ENCODE peak calls at places on chromosomes 12 and 14, in five cellular contexts. L is uterus, E is tibial nerve, I is trophoblast cell, N is thyroid gland. R is an unnamed sample.

GRCh38 chr12:93526786-93527428 is 45.6 kb upstream of the SOCS2 start:
- DNase-seq in L (no peak), E (no peak), I (peak; percentile 52), N (peak; percentile 71), R (no peak)

GRCh38 chr14:85316701-85317100 is 213.2 kb upstream of the FLRT2 start:
- DNase-seq in L (no peak), E (no peak), I (no peak), N (no peak), R (no peak)

GRCh38 chr12:50518129-50518528 is 13.3 kb downstream of the DIP2B start:
- DNase-seq in L (no peak), E (no peak), I (no peak), N (no peak), R (no peak)

GRCh38 chr14:32329146-32329545 is at the start of gene AKAP6:
- DNase-seq in L (no peak), E (no peak), I (no peak), N (no peak), R (no peak)

GRCh38 chr14:95645016-95645996 is 40.9 kb upstream of the TCL1B start:
- DNase-seq in L (no peak), E (no peak), I (no peak), N (no peak), R (no peak)

GRCh38 chr12:88723219-88723618 is 142.9 kb upstream of the KITLG start:
- DNase-seq in L (no peak), E (no peak), I (no peak), N (no peak), R (no peak)

GRCh38 chr12:79873223-79873622 is 61.7 kb downstream of the PPP1R12A start:
- DNase-seq in L (no peak), E (no peak), I (no peak), N (no peak), R (no peak)

GRCh38 chr14:73743431-73743931 is 29.3 kb upstream of the PNMA1 start:
- DNase-seq in L (no peak), E (no peak), I (no peak), N (peak; percentile 46), R (peak; percentile 60)

GRCh38 chr12:25189656-25190055 is 5.3 kb downstream of the DNAI7 start:
- DNase-seq in L (no peak), E (no peak), I (no peak), N (no peak), R (no peak)

GRCh38 chr12:2509137-2509536 is 285.6 kb upstream of the FKBP4 start:
- DNase-seq in L (no peak), E (no peak), I (peak; percentile 5), N (no peak), R (no peak)

GRCh38 chr14:34628681-34629135 is 1.2 kb downstream of the SNX6 start:
- DNase-seq in L (no peak), E (no peak), I (no peak), N (no peak), R (no peak)

GRCh38 chr12:32507559-32508276 is 108.4 kb downstream of the FGD4 start:
- DNase-seq in L (no peak), E (no peak), I (no peak), N (no peak), R (no peak)

GRCh38 chr12:75479963-75480461 is 543 bp upstream of the GLIPR1 start:
- DNase-seq in L (no peak), E (no peak), I (no peak), N (no peak), R (no peak)

GRCh38 chr12:2841056-2841455 is 6.2 kb upstream of the NRIP2 start:
- DNase-seq in L (no peak), E (no peak), I (no peak), N (peak; percentile 69), R (no peak)

GRCh38 chr12:75834591-75834990 is 197.0 kb downstream of the PHLDA1 start:
- DNase-seq in L (no peak), E (no peak), I (no peak), N (no peak), R (no peak)

GRCh38 chr14:74238974-74239847 is at the start of gene VSX2:
- DNase-seq in L (no peak), E (no peak), I (no peak), N (no peak), R (no peak)

GRCh38 chr12:67747869-67748760 is 99.6 kb downstream of the DYRK2 start:
- DNase-seq in L (no peak), E (no peak), I (no peak), N (peak; percentile 3), R (no peak)

GRCh38 chr14:77088219-77088618 is 9.8 kb upstream of the CIPC start:
- DNase-seq in L (no peak), E (no peak), I (peak; percentile 99), N (peak; percentile 74), R (no peak)

GRCh38 chr14:103624860-103625259 is 4.2 kb upstream of the KLC1 start:
- DNase-seq in L (peak; percentile 71), E (peak; percentile 51), I (peak; percentile 95), N (peak; percentile 78), R (no peak)

GRCh38 chr12:24534632-24535031 is 414.3 kb downstream of the BCAT1 start:
- DNase-seq in L (no peak), E (no peak), I (no peak), N (no peak), R (no peak)

GRCh38 chr14:64209428-64210165 is 84.6 kb downstream of the ESR2 start:
- DNase-seq in L (no peak), E (no peak), I (no peak), N (no peak), R (no peak)

GRCh38 chr14:60647081-60647836 is 2.0 kb downstream of the SIX1 start:
- DNase-seq in L (no peak), E (no peak), I (no peak), N (peak; percentile 41), R (no peak)
- H3K9me3 ChIP-seq in L (no peaks in the 10 kb centered on the region), E (no peaks in the 10 kb centered on the region), I (peaks cover under 1% of the 10 kb centered on the region), N (no peaks in the 10 kb centered on the region), R (no peaks in the 10 kb centered on the region)

DNA sequence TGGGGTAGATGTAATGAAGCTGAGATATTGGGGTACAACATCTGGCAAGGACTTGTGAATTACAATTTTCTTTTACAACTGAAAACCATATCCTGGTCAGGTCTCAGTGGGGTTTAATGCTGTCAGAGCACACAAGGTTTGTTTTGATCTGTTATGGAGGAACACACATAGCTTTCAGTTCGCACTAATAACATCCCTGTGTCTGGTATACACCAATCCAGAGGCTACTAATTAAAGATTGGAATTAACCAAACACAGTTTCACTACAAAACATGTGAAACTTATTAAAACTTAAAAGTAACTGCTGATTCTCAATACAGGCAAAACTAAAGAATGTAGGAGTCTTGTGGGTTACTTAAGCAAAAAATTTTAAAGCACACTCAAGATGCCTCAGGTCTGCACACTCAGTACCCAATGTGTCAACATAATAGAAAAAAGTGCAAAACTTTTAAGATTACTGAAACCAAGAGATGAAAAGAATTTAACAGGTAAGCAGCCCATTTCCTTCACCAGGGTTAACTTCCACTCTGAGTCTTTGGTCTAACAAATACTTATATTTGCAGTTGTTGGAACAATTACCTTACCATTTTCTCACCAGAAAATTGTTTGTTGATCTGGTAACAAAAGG is 77.4 kb downstream of the LLPH start:
- DNase-seq in L (no peak), E (no peak), I (no peak), N (no peak), R (no peak)
- H3K4me1 ChIP-seq in L (no peaks in the 10 kb centered on the region), E (no peaks in the 10 kb centered on the region), I (no peaks in the 10 kb centered on the region), N (no peaks in the 10 kb centered on the region), R (no peaks in the 10 kb centered on the region)

DNA sequence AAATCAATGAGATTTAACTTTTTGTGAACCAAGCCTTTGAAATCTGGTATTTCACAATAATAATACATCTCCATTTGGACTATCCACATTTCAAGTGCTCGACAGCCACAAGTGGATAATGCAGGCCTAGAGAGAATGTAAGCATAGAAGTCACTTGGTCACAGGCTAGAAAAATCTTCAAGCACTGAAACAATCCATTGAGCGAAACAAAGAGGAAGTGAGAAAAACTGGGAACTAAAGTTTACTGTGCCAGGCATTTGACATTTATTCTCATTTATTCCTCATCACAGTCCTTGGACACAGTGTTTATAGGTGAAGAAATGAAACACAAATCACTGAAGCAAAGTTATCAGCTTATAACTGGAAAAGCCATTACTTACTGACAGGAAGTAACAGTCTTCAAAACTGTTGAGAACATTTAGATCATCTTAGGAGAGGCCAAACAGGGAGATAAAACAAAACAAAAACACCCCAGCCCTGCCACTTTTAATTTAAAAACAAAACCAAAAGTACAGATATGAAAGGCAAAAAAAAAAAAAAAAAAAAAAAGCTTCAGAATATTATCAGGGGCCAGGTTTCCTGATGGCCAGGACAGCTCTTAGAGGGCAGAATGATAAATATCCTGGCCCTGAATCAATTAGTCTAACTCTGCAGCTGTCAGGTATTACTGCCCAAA is 29.2 kb downstream of the GNS start:
- DNase-seq in L (no peak), E (no peak), I (no peak), N (no peak), R (no peak)
- H3K27ac ChIP-seq in L (peak overlapping the region; percentile 83), E (no peak overlapping the region), I (no peak overlapping the region), N (no peak overlapping the region), R (no peak overlapping the region)

DNA sequence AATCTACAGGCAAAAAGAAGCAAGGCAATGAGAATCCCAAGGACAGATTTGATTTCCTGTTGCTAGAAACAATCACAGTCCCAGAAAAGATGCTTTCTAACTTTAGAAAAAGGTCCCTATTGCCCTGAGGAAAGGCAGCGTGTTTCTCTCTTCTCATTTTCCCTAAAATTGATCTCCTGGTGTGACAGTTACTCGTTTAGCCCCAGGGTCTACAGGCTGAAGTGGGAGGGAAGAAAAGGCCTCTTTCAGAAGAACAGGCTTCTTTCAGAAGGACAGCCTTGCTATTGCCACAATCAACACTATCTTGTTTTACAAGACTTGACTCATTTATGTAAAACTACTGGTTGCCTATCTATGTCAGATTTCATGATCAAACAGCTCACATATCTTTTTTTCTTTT is 121.8 kb upstream of the OR4E1 start:
- DNase-seq in L (no peak), E (no peak), I (no peak), N (no peak), R (no peak)
- H3K9me3 ChIP-seq in L (no peaks in the 10 kb centered on the region), E (no peaks in the 10 kb centered on the region), I (no peaks in the 10 kb centered on the region), N (no peaks in the 10 kb centered on the region), R (no peaks in the 10 kb centered on the region)

GRCh38 chr14:106606936-106607335 is 1080.6 kb downstream of the TMEM121 start:
- DNase-seq in L (no peak), E (no peak), I (no peak), N (no peak), R (no peak)

GRCh38 chr14:106610691-106611090 is 1084.3 kb downstream of the TMEM121 start:
- DNase-seq in L (no peak), E (no peak), I (no peak), N (no peak), R (no peak)

GRCh38 chr14:106605548-106606448 is 1079.4 kb downstream of the TMEM121 start:
- DNase-seq in L (no peak), E (no peak), I (no peak), N (peak; percentile 3), R (peak; percentile 70)
- H3K4me1 ChIP-seq in L (no peaks in the 10 kb centered on the region), E (no peaks in the 10 kb centered on the region), I (no peaks in the 10 kb centered on the region), N (no peaks in the 10 kb centered on the region), R (no peaks in the 10 kb centered on the region)

GRCh38 chr12:13283867-13284266 is 87.3 kb downstream of the EMP1 start:
- DNase-seq in L (no peak), E (no peak), I (no peak), N (no peak), R (no peak)
- H3K27ac ChIP-seq in L (no peak overlapping the region), E (no peak overlapping the region), I (no peak overlapping the region), N (no peak overlapping the region), R (no peak overlapping the region)

GRCh38 chr12:38162013-38162412 is 154.6 kb upstream of the ALG10B start:
- DNase-seq in L (no peak), E (no peak), I (no peak), N (no peak), R (no peak)
- H3K9me3 ChIP-seq in L (no peaks in the 10 kb centered on the region), E (peaks cover 34% of the 10 kb centered on the region), I (peaks cover 79% of the 10 kb centered on the region), N (no peaks in the 10 kb centered on the region), R (no peaks in the 10 kb centered on the region)

R was measured in naive thymus-derived CD4-positive, alpha-beta T cell.